ENCODE peak calls at places on chromosome 7, in eight cellular contexts. X, Z, G, I, V, Y, P and S are unnamed samples.

GRCh38 chr7:40805361-40805760 is 670.6 kb downstream of the SUGCT start:
- DNase-seq in X (no peak), Z (no peak), G (no peak), I (no peak), V (peak), Y (no peak), P (no peak), S (no peak)

GRCh38 chr7:93704241-93704640 is 129.7 kb upstream of the CALCR start:
- DNase-seq in X (no peak), Z (no peak), G (no peak), I (no peak), V (no peak), Y (no peak), P (no peak), S (no peak)

GRCh38 chr7:52501696-52502095 is 533.7 kb upstream of the POM121L12 start:
- DNase-seq in X (no peak), Z (no peak), G (no peak), I (no peak), V (no peak), Y (no peak), P (no peak), S (no peak)

GRCh38 chr7:15130666-15131541 is 228.4 kb upstream of the DGKB start:
- DNase-seq in X (no peak), Z (no peak), G (no peak), I (no peak), V (peak), Y (no peak), P (peak), S (peak)

GRCh38 chr7:38796636-38797501 is 112.1 kb downstream of the VPS41 start:
- DNase-seq in X (peak), Z (peak), G (no peak), I (peak), V (peak), Y (no peak), P (peak), S (peak)

GRCh38 chr7:158533386-158534133 is 54.1 kb downstream of the PTPRN2 start:
- DNase-seq in X (no peak), Z (no peak), G (no peak), I (no peak), V (no peak), Y (no peak), P (no peak), S (no peak)

GRCh38 chr7:50363327-50364060 is 59.0 kb downstream of the IKZF1 start:
- DNase-seq in X (no peak), Z (no peak), G (no peak), I (no peak), V (no peak), Y (no peak), P (no peak), S (no peak)

GRCh38 chr7:27064169-27064568 is 31.6 kb downstream of the HOXA1 start:
- DNase-seq in X (no peak), Z (no peak), G (no peak), I (no peak), V (no peak), Y (no peak), P (no peak), S (no peak)

GRCh38 chr7:99729501-99730261 is 5.3 kb downstream of the CYP3A7 start:
- DNase-seq in X (no peak), Z (peak), G (no peak), I (no peak), V (no peak), Y (no peak), P (peak), S (peak)

GRCh38 chr7:127751723-127752448 is 99.9 kb downstream of the SND1 start:
- DNase-seq in X (no peak), Z (no peak), G (no peak), I (no peak), V (peak), Y (no peak), P (peak), S (no peak)

GRCh38 chr7:130886438-130887135 is 152.6 kb upstream of the KLF14 start:
- DNase-seq in X (no peak), Z (no peak), G (peak), I (no peak), V (no peak), Y (no peak), P (no peak), S (no peak)

GRCh38 chr7:75938921-75939320 is 24.0 kb downstream of the POR start:
- DNase-seq in X (peak), Z (no peak), G (no peak), I (no peak), V (no peak), Y (no peak), P (no peak), S (peak)

GRCh38 chr7:151339651-151340377 is 1.8 kb upstream of the NUB1 start:
- DNase-seq in X (no peak), Z (no peak), G (no peak), I (no peak), V (no peak), Y (no peak), P (no peak), S (no peak)

GRCh38 chr7:6375346-6376101 is 72.2 kb downstream of the DAGLB start:
- DNase-seq in X (no peak), Z (no peak), G (no peak), I (no peak), V (no peak), Y (no peak), P (peak), S (no peak)

GRCh38 chr7:934469-935320 is 19.8 kb downstream of the ADAP1 start:
- DNase-seq in X (no peak), Z (no peak), G (peak), I (no peak), V (no peak), Y (no peak), P (no peak), S (no peak)

GRCh38 chr7:41047789-41048191 is 655.1 kb downstream of the INHBA start:
- DNase-seq in X (no peak), Z (no peak), G (no peak), I (no peak), V (peak), Y (no peak), P (peak), S (no peak)

GRCh38 chr7:158728911-158729645 is 24.5 kb upstream of the NCAPG2 start:
- DNase-seq in X (no peak), Z (no peak), G (no peak), I (no peak), V (no peak), Y (no peak), P (no peak), S (no peak)

GRCh38 chr7:123440202-123440601 is 94.2 kb downstream of the IQUB start:
- DNase-seq in X (no peak), Z (no peak), G (no peak), I (no peak), V (no peak), Y (no peak), P (no peak), S (no peak)

GRCh38 chr7:45185028-45185863 is 27.7 kb downstream of the RAMP3 start:
- DNase-seq in X (no peak), Z (no peak), G (peak), I (no peak), V (no peak), Y (no peak), P (no peak), S (no peak)

GRCh38 chr7:101519324-101520017 is 109.6 kb downstream of the MYL10 start:
- DNase-seq in X (no peak), Z (no peak), G (no peak), I (no peak), V (peak), Y (no peak), P (peak), S (no peak)

GRCh38 chr7:37208528-37208927 is 240.1 kb downstream of the ELMO1 start:
- DNase-seq in X (peak), Z (peak), G (no peak), I (peak), V (peak), Y (no peak), P (peak), S (no peak)

GRCh38 chr7:128940494-128941322 is 3.0 kb downstream of the IRF5 start:
- DNase-seq in X (peak), Z (peak), G (peak), I (no peak), V (no peak), Y (no peak), P (no peak), S (no peak)

GRCh38 chr7:48298779-48299178 is 127.5 kb downstream of the ABCA13 start:
- DNase-seq in X (no peak), Z (no peak), G (no peak), I (no peak), V (no peak), Y (no peak), P (peak), S (peak)

GRCh38 chr7:29204491-29205281 is 10.1 kb downstream of the CHN2 start:
- DNase-seq in X (no peak), Z (no peak), G (no peak), I (no peak), V (no peak), Y (no peak), P (no peak), S (no peak)

GRCh38 chr7:39686261-39686924 is 63.0 kb downstream of the RALA start:
- DNase-seq in X (no peak), Z (no peak), G (no peak), I (no peak), V (peak), Y (no peak), P (peak), S (no peak)

GRCh38 chr7:8408871-8409270 is 24.5 kb upstream of the NXPH1 start:
- DNase-seq in X (no peak), Z (no peak), G (no peak), I (no peak), V (no peak), Y (no peak), P (no peak), S (no peak)

GRCh38 chr7:1358376-1359050 is 100.8 kb downstream of the MICALL2 start:
- DNase-seq in X (no peak), Z (no peak), G (no peak), I (no peak), V (no peak), Y (no peak), P (no peak), S (no peak)

GRCh38 chr7:26279405-26279804 is 12.3 kb upstream of the SNX10 start:
- DNase-seq in X (no peak), Z (no peak), G (no peak), I (no peak), V (no peak), Y (no peak), P (no peak), S (no peak)

GRCh38 chr7:20198295-20198694 is 18.9 kb downstream of the MACC1 start:
- DNase-seq in X (peak), Z (no peak), G (no peak), I (no peak), V (no peak), Y (no peak), P (no peak), S (no peak)

GRCh38 chr7:123270553-123270952 is 70.8 kb upstream of the SLC13A1 start:
- DNase-seq in X (no peak), Z (no peak), G (no peak), I (no peak), V (no peak), Y (no peak), P (no peak), S (no peak)

GRCh38 chr7:26115628-26116027 is 36.4 kb upstream of the NFE2L3 start:
- DNase-seq in X (no peak), Z (no peak), G (no peak), I (no peak), V (no peak), Y (no peak), P (no peak), S (no peak)

GRCh38 chr7:6256709-6257535 is 15.5 kb downstream of the CYTH3 start:
- DNase-seq in X (no peak), Z (peak), G (peak), I (no peak), V (peak), Y (no peak), P (peak), S (no peak)

GRCh38 chr7:668958-669357 is 57.5 kb upstream of the DNAAF5 start:
- DNase-seq in X (no peak), Z (no peak), G (no peak), I (no peak), V (no peak), Y (no peak), P (no peak), S (no peak)

GRCh38 chr7:129890090-129890489 is 62.7 kb downstream of the UBE2H start:
- DNase-seq in X (no peak), Z (no peak), G (no peak), I (no peak), V (no peak), Y (no peak), P (no peak), S (no peak)